ENCODE peak calls at places on chromosomes 1 and 21, in five cellular contexts. L is colonic mucosa; Z is effector memory CD4-positive, alpha-beta T cell; Q is PC-3; H is mammary epithelial cell. U is an unnamed sample.
A peak's percentile ranks its signal among the peaks of the same experiment; 100 is the strongest.

GRCh38 chr1:83857108-83857507 is 141.8 kb downstream of the TTLL7 start:
- DNase-seq in L (no peak), Z (no peak), Q (no peak), H (no peak), U (no peak)

GRCh38 chr1:243421784-243422183 is 165.9 kb downstream of the SDCCAG8 start:
- DNase-seq in L (peak; percentile 20), Z (no peak), Q (peak; percentile 93), H (no peak), U (no peak)

GRCh38 chr1:191857600-191857999 is 300.7 kb upstream of the RGS18 start:
- DNase-seq in L (no peak), Z (no peak), Q (no peak), H (no peak), U (no peak)

GRCh38 chr1:168138134-168138533 is 1.4 kb upstream of the GPR161 start:
- DNase-seq in L (no peak), Z (no peak), Q (peak; percentile 53), H (peak; percentile 1), U (no peak)

GRCh38 chr1:16630661-16631247 is 17.4 kb upstream of the NBPF1 start:
- DNase-seq in L (peak; percentile 32), Z (no peak), Q (no peak), H (no peak), U (peak; percentile 10)

GRCh38 chr1:89945852-89946476 is 48.9 kb upstream of the ZNF326 start:
- DNase-seq in L (no peak), Z (no peak), Q (peak; percentile 73), H (peak; percentile 80), U (no peak)

GRCh38 chr1:153565529-153566374 is at the start of gene S100A2:
- DNase-seq in L (peak; percentile 61), Z (no peak), Q (peak; percentile 98), H (peak; percentile 99), U (peak; percentile 60)

GRCh38 chr1:231118704-231119453 is 43.0 kb upstream of the TRIM67 start:
- DNase-seq in L (no peak), Z (no peak), Q (no peak), H (no peak), U (no peak)

GRCh38 chr21:36591326-36591970 is 107.5 kb upstream of the SIM2 start:
- DNase-seq in L (no peak), Z (no peak), Q (peak; percentile 25), H (no peak), U (no peak)

GRCh38 chr1:184408580-184408979 is 21.8 kb downstream of the C1orf21 start:
- DNase-seq in L (no peak), Z (no peak), Q (no peak), H (no peak), U (no peak)

GRCh38 chr1:81670286-81670685 is 130.4 kb upstream of the ADGRL2 start:
- DNase-seq in L (peak; percentile 73), Z (no peak), Q (peak; percentile 96), H (peak; percentile 75), U (peak; percentile 79)

GRCh38 chr1:206963740-206964139 is 6.5 kb downstream of the FCAMR start:
- DNase-seq in L (no peak), Z (no peak), Q (no peak), H (no peak), U (no peak)
- H3K4me1 ChIP-seq in L (peaks cover 25% of the 10 kb centered on the region), Z (peaks cover 11% of the 10 kb centered on the region), Q (peaks cover 6% of the 10 kb centered on the region), H (peaks cover 13% of the 10 kb centered on the region), U (peaks cover 32% of the 10 kb centered on the region)

GRCh38 chr1:9369964-9370788 is 77.5 kb downstream of the SPSB1 start:
- DNase-seq in L (no peak), Z (no peak), Q (no peak), H (peak; percentile 59), U (no peak)

GRCh38 chr1:9368356-9368755 is 75.7 kb downstream of the SPSB1 start:
- DNase-seq in L (no peak), Z (no peak), Q (no peak), H (no peak), U (no peak)

GRCh38 chr1:9366943-9367780 is 74.5 kb downstream of the SPSB1 start:
- DNase-seq in L (no peak), Z (no peak), Q (no peak), H (no peak), U (no peak)

GRCh38 chr1:9366298-9366697 is 73.6 kb downstream of the SPSB1 start:
- DNase-seq in L (no peak), Z (no peak), Q (no peak), H (no peak), U (no peak)

DNA sequence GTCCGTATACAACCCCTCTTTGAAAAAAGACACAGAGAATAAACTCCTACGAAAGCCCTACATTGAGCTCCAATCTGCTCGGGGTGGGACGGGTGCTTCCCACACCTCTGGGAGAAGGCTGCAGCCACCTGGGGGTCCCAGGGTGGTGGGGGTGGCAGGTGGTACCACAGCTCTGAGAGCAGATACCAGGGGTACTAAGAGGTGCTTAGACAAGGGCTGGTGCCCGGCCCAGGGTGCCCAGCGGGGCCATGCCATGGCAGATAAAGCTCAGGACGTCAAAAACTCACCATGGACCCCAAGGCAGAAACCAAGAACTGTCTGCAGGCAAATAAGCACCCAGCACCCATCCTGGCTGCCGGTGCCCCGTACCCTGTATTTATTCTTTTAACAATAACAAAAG is 75.1 kb downstream of the SPSB1 start:
- DNase-seq in L (no peak), Z (no peak), Q (no peak), H (no peak), U (no peak)
- H3K4me1 ChIP-seq in L (peaks cover 13% of the 10 kb centered on the region), Z (no peaks in the 10 kb centered on the region), Q (no peaks in the 10 kb centered on the region), H (peaks cover 10% of the 10 kb centered on the region), U (peaks cover 9% of the 10 kb centered on the region)

GRCh38 chr1:33348676-33349080 is 27.8 kb upstream of the A3GALT2 start:
- DNase-seq in L (peak; percentile 52), Z (no peak), Q (no peak), H (no peak), U (no peak)
- H3K4me1 ChIP-seq in L (peaks cover 17% of the 10 kb centered on the region), Z (peaks cover 21% of the 10 kb centered on the region), Q (peaks cover 63% of the 10 kb centered on the region), H (peaks cover 51% of the 10 kb centered on the region), U (peaks cover 39% of the 10 kb centered on the region)

GRCh38 chr1:201906336-201906735 is 17.6 kb downstream of the SHISA4 start:
- DNase-seq in L (no peak), Z (no peak), Q (no peak), H (no peak), U (no peak)
- H3K4me1 ChIP-seq in L (no peaks in the 10 kb centered on the region), Z (no peaks in the 10 kb centered on the region), Q (no peaks in the 10 kb centered on the region), H (peaks cover 23% of the 10 kb centered on the region), U (no peaks in the 10 kb centered on the region)

GRCh38 chr1:30747028-30748008 is 10.3 kb downstream of the LAPTM5 start:
- DNase-seq in L (no peak), Z (no peak), Q (no peak), H (no peak), U (no peak)

GRCh38 chr1:30745156-30745833 is 12.3 kb downstream of the LAPTM5 start:
- DNase-seq in L (no peak), Z (no peak), Q (no peak), H (no peak), U (no peak)

GRCh38 chr1:30748098-30748698 is 9.4 kb downstream of the LAPTM5 start:
- DNase-seq in L (no peak), Z (no peak), Q (no peak), H (peak; percentile 74), U (no peak)

GRCh38 chr1:30745834-30746208 is 11.8 kb downstream of the LAPTM5 start:
- DNase-seq in L (no peak), Z (no peak), Q (no peak), H (no peak), U (no peak)

GRCh38 chr1:30746212-30747027 is 11.2 kb downstream of the LAPTM5 start:
- DNase-seq in L (peak; percentile 47), Z (no peak), Q (no peak), H (no peak), U (no peak)
- H3K4me1 ChIP-seq in L (peaks cover 11% of the 10 kb centered on the region), Z (peaks cover 95% of the 10 kb centered on the region), Q (peaks cover under 1% of the 10 kb centered on the region), H (peaks cover 33% of the 10 kb centered on the region), U (peaks cover 22% of the 10 kb centered on the region)

DNA sequence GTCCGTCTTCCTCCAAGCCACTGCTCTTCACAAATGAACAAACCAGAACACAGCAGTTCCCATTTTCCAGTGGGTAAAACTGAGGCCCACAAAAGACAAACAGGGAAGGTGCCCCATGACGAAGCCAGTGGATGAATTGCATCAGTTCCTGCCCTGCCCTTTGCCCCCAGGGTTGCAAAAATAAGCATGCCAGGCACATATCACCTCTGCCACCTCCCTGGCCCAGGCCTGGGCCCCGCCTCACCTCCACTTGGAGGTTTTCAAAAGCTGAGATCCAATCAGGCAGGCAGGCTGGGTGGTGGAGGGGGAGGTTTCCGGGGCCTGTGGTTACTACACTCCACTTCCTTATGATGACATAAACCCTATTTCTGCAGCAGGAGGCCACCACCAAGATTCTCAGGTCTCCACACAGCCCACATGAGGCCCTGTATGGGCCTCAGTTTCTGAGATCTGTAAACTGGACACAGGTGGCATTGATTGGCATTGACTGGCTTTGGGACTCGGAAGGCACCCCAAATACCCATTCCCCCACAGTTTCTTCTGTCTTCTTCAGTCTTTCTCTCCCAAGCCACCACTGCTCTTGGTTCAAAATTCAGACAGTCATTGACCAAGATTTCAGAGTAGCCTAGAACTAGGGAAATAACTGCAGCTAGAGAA is 4.1 kb downstream of the KIF21B start:
- DNase-seq in L (peak; percentile 93), Z (peak; percentile 85), Q (peak; percentile 73), H (peak; percentile 25), U (peak; percentile 95)
- H3K4me1 ChIP-seq in L (peaks cover 32% of the 10 kb centered on the region), Z (peaks cover 80% of the 10 kb centered on the region), Q (peaks cover 11% of the 10 kb centered on the region), H (peaks cover 5% of the 10 kb centered on the region), U (peaks cover 49% of the 10 kb centered on the region)

DNA sequence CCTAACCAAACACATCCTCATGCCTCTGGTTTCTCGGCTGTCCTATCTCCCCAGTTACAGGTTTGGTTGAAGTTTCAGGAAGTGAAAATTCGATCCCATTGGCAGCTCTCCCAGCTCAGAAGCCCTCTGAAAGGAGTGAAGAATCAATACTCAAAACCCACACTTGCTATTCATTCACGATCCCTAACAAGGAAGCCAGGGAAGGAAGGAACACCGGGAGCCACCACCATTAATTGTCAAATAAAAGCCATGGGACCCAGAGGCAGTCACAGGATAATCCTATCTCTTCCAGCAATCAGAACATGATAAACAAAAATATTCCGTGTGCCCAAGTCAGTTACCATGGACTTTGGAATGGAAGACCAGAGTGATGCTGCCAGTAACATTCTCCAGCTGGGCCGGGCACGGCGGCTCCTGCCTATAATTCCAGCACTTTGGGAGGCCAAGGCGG is 7.0 kb downstream of the TMPRSS2 start:
- DNase-seq in L (peak; percentile 79), Z (no peak), Q (no peak), H (no peak), U (peak; percentile 79)
- H3K4me1 ChIP-seq in L (peaks cover 4% of the 10 kb centered on the region), Z (no peaks in the 10 kb centered on the region), Q (peaks cover 31% of the 10 kb centered on the region), H (no peaks in the 10 kb centered on the region), U (peaks cover 22% of the 10 kb centered on the region)

GRCh38 chr1:52072291-52072690 is 16.2 kb downstream of the BTF3L4 start:
- DNase-seq in L (no peak), Z (no peak), Q (no peak), H (no peak), U (no peak)
- H3K4me1 ChIP-seq in L (no peaks in the 10 kb centered on the region), Z (no peaks in the 10 kb centered on the region), Q (no peaks in the 10 kb centered on the region), H (no peaks in the 10 kb centered on the region), U (peaks cover 13% of the 10 kb centered on the region)

GRCh38 chr1:207805841-207806421 is 54.1 kb downstream of the CD46 start:
- DNase-seq in L (no peak), Z (no peak), Q (peak; percentile 94), H (peak; percentile 91), U (no peak)
- H3K4me1 ChIP-seq in L (peaks cover 27% of the 10 kb centered on the region), Z (peaks cover 17% of the 10 kb centered on the region), Q (peaks cover 25% of the 10 kb centered on the region), H (peaks cover 58% of the 10 kb centered on the region), U (peaks cover 49% of the 10 kb centered on the region)

GRCh38 chr1:92314024-92314423 is 15.2 kb downstream of the RPAP2 start:
- DNase-seq in L (no peak), Z (no peak), Q (no peak), H (no peak), U (no peak)

GRCh38 chr1:92310185-92310597 is 11.3 kb downstream of the RPAP2 start:
- DNase-seq in L (no peak), Z (no peak), Q (peak; percentile 75), H (peak; percentile 16), U (no peak)

GRCh38 chr1:92317836-92318493 is 19.1 kb downstream of the RPAP2 start:
- DNase-seq in L (no peak), Z (no peak), Q (no peak), H (no peak), U (no peak)

GRCh38 chr1:92315766-92316413 is 17.0 kb downstream of the RPAP2 start:
- DNase-seq in L (no peak), Z (peak; percentile 32), Q (no peak), H (no peak), U (no peak)
- H3K4me1 ChIP-seq in L (no peaks in the 10 kb centered on the region), Z (peaks cover 37% of the 10 kb centered on the region), Q (peaks cover 2% of the 10 kb centered on the region), H (no peaks in the 10 kb centered on the region), U (no peaks in the 10 kb centered on the region)

U was measured in mucosa of descending colon.